ENCODE peak calls at places on chromosomes 12 and 14, in seven cellular contexts. U, A, I, P, F, Y and D are unnamed samples.

GRCh38 chr12:13534645-13535398 is 338.3 kb downstream of the EMP1 start:
- DNase-seq in U (peak), A (no peak), I (no peak), P (peak), F (peak), Y (peak), D (no peak)

GRCh38 chr14:91292476-91292875 is 48.0 kb upstream of the GPR68 start:
- DNase-seq in U (no peak), A (no peak), I (no peak), P (no peak), F (no peak), Y (no peak), D (no peak)

GRCh38 chr12:131210506-131211278 is 257.0 kb downstream of the ADGRD1 start:
- DNase-seq in U (no peak), A (no peak), I (no peak), P (no peak), F (no peak), Y (peak), D (no peak)

GRCh38 chr12:122528992-122529391 is 1.9 kb downstream of the KNTC1 start:
- DNase-seq in U (no peak), A (no peak), I (no peak), P (no peak), F (no peak), Y (no peak), D (no peak)

GRCh38 chr12:6534914-6535696 is 788 bp downstream of the GAPDH start:
- DNase-seq in U (peak), A (peak), I (peak), P (no peak), F (no peak), Y (peak), D (no peak)

GRCh38 chr12:6231359-6232268 is 31.4 kb downstream of the CD9 start:
- DNase-seq in U (peak), A (no peak), I (no peak), P (no peak), F (no peak), Y (no peak), D (no peak)

GRCh38 chr12:94203796-94204195 is 55.4 kb downstream of the PLXNC1 start:
- DNase-seq in U (no peak), A (no peak), I (no peak), P (no peak), F (no peak), Y (no peak), D (no peak)

GRCh38 chr12:80769553-80770140 is 52.9 kb downstream of the MYF5 start:
- DNase-seq in U (no peak), A (no peak), I (no peak), P (no peak), F (no peak), Y (no peak), D (no peak)

GRCh38 chr14:94161979-94162378 is 12.1 kb upstream of the PPP4R4 start:
- DNase-seq in U (no peak), A (no peak), I (no peak), P (no peak), F (no peak), Y (no peak), D (no peak)

GRCh38 chr12:27280412-27280811 is 36.3 kb downstream of the STK38L start:
- DNase-seq in U (peak), A (no peak), I (no peak), P (no peak), F (no peak), Y (peak), D (no peak)

GRCh38 chr14:104678901-104679705 is 10.3 kb upstream of the INF2 start:
- DNase-seq in U (no peak), A (no peak), I (no peak), P (no peak), F (no peak), Y (no peak), D (no peak)

GRCh38 chr12:118033331-118033730 is 16.8 kb downstream of the RFC5 start:
- DNase-seq in U (no peak), A (no peak), I (no peak), P (no peak), F (no peak), Y (no peak), D (no peak)

GRCh38 chr12:119113587-119113986 is 65.1 kb upstream of the HSPB8 start:
- DNase-seq in U (no peak), A (no peak), I (no peak), P (no peak), F (no peak), Y (no peak), D (no peak)

GRCh38 chr12:40971911-40972310 is 216.2 kb upstream of the PDZRN4 start:
- DNase-seq in U (no peak), A (no peak), I (no peak), P (no peak), F (no peak), Y (no peak), D (no peak)

GRCh38 chr14:58082491-58083098 is 69.4 kb downstream of the ARMH4 start:
- DNase-seq in U (no peak), A (no peak), I (no peak), P (peak), F (peak), Y (no peak), D (peak)

GRCh38 chr14:105087963-105088811 is 23.0 kb upstream of the GPR132 start:
- DNase-seq in U (peak), A (no peak), I (no peak), P (peak), F (no peak), Y (peak), D (no peak)